ENCODE peak calls at places on chromosomes 2 and 18, in five cellular contexts. B is activated CD8-positive, alpha-beta memory T cell treated with anti-CD3 and anti-CD28 coated beads, Interleukin-2, amount 50 U/mL, for 48 hours; U is adrenal gland; H is dorsolateral prefrontal cortex; V is T1000. E is an unnamed sample.

GRCh38 chr18:77811510-77811909 is 561.9 kb downstream of the GALR1 start:
- DNase-seq in B (no peak), U (peak), V (no peak), H (no peak), E (peak)

GRCh38 chr2:112147382-112147781 is 9.2 kb downstream of the FBLN7 start:
- DNase-seq in B (no peak), V (no peak), U (no peak), H (no peak), E (no peak)

GRCh38 chr2:158184001-158184400 is 82.3 kb downstream of the UPP2 start:
- DNase-seq in B (no peak), U (no peak), V (no peak), H (peak), E (no peak)

GRCh38 chr2:95320986-95321767 is 24.0 kb downstream of the KCNIP3 start:
- DNase-seq in H (no peak), U (no peak), B (no peak), V (no peak), E (no peak)

GRCh38 chr2:6441800-6442199 is 423.9 kb downstream of the CMPK2 start:
- DNase-seq in B (no peak), V (no peak), U (no peak), H (no peak), E (no peak)

GRCh38 chr2:158395166-158395565 is 61.4 kb downstream of the CCDC148 start:
- DNase-seq in U (no peak), H (no peak), V (no peak), B (no peak), E (no peak)

GRCh38 chr2:18404708-18405107 is 155.7 kb downstream of the RDH14 start:
- DNase-seq in V (no peak), H (no peak), B (no peak), U (no peak), E (no peak)

GRCh38 chr2:233350708-233351107 is 3.6 kb upstream of the DGKD start:
- DNase-seq in B (no peak), V (peak), U (peak), H (no peak), E (no peak)

GRCh38 chr2:31197166-31197565 is 20.1 kb downstream of the CAPN14 start:
- DNase-seq in U (no peak), H (no peak), B (no peak), V (no peak), E (no peak)

GRCh38 chr2:137007905-137008399 is 242.6 kb downstream of the THSD7B start:
- DNase-seq in U (no peak), B (no peak), H (no peak), V (no peak), E (no peak)

GRCh38 chr2:80001704-80002103 is 302.8 kb downstream of the LRRTM1 start:
- DNase-seq in V (no peak), U (no peak), B (no peak), H (no peak), E (no peak)

GRCh38 chr18:56475250-56475649 is 163.1 kb downstream of the TXNL1 start:
- DNase-seq in U (no peak), H (no peak), B (no peak), V (no peak), E (no peak)

GRCh38 chr2:196510246-196510645 is 129.3 kb upstream of the CCDC150 start:
- DNase-seq in U (no peak), B (no peak), V (no peak), H (no peak), E (no peak)

GRCh38 chr18:22056962-22057361 is 112.4 kb upstream of the GATA6 start:
- DNase-seq in U (no peak), H (no peak), B (no peak), V (no peak), E (no peak)

GRCh38 chr2:20674974-20675679 is 8.2 kb downstream of the GDF7 start:
- DNase-seq in V (peak), U (peak), H (no peak), B (no peak), E (no peak)